ENCODE peak calls at places on chromosomes 3 and 15, in seven cellular contexts. E is H7, C is upper lobe of right lung, U is body of pancreas, I is NT2/D1, S is lung, M is astrocyte. J is an unnamed sample.

GRCh38 chr3:15496341-15496664 is 25.2 kb downstream of the COLQ start:
- DNase-seq in S (no peak), E (no peak), C (no peak), U (no peak), M (no peak), I (no peak), J (no peak)

GRCh38 chr15:99477745-99478525 is 87.8 kb upstream of the MEF2A start:
- DNase-seq in E (no peak), S (no peak), I (no peak), M (no peak), U (no peak), C (no peak), J (no peak)

GRCh38 chr15:70096215-70096974 is 1.3 kb downstream of the TLE3 start:
- DNase-seq in C (peak), E (peak), I (no peak), U (peak), S (peak), M (no peak), J (peak)

GRCh38 chr3:50550079-50550736 is 17.3 kb downstream of the C3orf18 start:
- DNase-seq in S (peak), E (peak), M (no peak), I (no peak), C (peak), U (peak), J (peak)

GRCh38 chr3:150062492-150062891 is 91.8 kb upstream of the PFN2 start:
- DNase-seq in E (no peak), I (no peak), U (no peak), S (no peak), C (no peak), M (peak), J (peak)

GRCh38 chr3:152061296-152061695 is 187.9 kb downstream of the SUCNR1 start:
- DNase-seq in M (no peak), S (no peak), I (no peak), C (no peak), E (no peak), U (no peak), J (no peak)

GRCh38 chr3:190155752-190156151 is 35.1 kb upstream of the P3H2 start:
- DNase-seq in I (no peak), M (peak), U (no peak), E (no peak), C (no peak), S (no peak), J (no peak)

GRCh38 chr3:14524311-14524711 is 15.8 kb downstream of the GRIP2 start:
- DNase-seq in I (no peak), C (peak), U (peak), M (no peak), E (no peak), S (no peak), J (no peak)

GRCh38 chr15:98805434-98806274 is 157.3 kb downstream of the IGF1R start:
- DNase-seq in C (no peak), M (no peak), I (no peak), S (no peak), U (peak), E (peak), J (no peak)

GRCh38 chr3:52216585-52217408 is 8.6 kb downstream of the TLR9 start:
- DNase-seq in C (peak), U (peak), S (peak), M (peak), E (peak), I (no peak), J (peak)

GRCh38 chr15:52552303-52552702 is 16.5 kb downstream of the ARPP19 start:
- DNase-seq in U (no peak), E (no peak), C (no peak), M (no peak), S (no peak), I (no peak), J (no peak)

GRCh38 chr3:165778891-165779290 is 58.3 kb downstream of the BCHE start:
- DNase-seq in S (no peak), C (no peak), E (no peak), I (no peak), U (no peak), M (no peak), J (no peak)

GRCh38 chr3:185813691-185814215 is 11.1 kb downstream of the IGF2BP2 start:
- DNase-seq in M (peak), I (no peak), S (no peak), U (no peak), E (peak), C (no peak), J (peak)

GRCh38 chr3:83523470-83524073 is 1435.2 kb upstream of the CADM2 start:
- DNase-seq in U (peak), M (peak), C (no peak), I (peak), S (no peak), E (peak), J (peak)

GRCh38 chr15:60358935-60359672 is 38.7 kb downstream of the ANXA2 start:
- DNase-seq in E (no peak), C (no peak), U (no peak), I (no peak), S (no peak), M (peak), J (peak)

GRCh38 chr3:11634081-11634635 is 9.6 kb downstream of the VGLL4 start:
- DNase-seq in U (no peak), M (no peak), E (no peak), C (no peak), S (no peak), I (no peak), J (no peak)

GRCh38 chr3:62587579-62588031 is 214.3 kb upstream of the FEZF2 start:
- DNase-seq in C (no peak), I (no peak), E (no peak), M (peak), U (no peak), S (no peak), J (peak)

GRCh38 chr3:52280046-52280445 is 1.6 kb upstream of the WDR82 start:
- DNase-seq in C (no peak), I (no peak), S (no peak), U (no peak), M (peak), E (no peak), J (no peak)

GRCh38 chr3:3615533-3615932 is 183.7 kb upstream of the LRRN1 start:
- DNase-seq in U (no peak), M (peak), E (no peak), C (no peak), S (no peak), I (no peak), J (no peak)

GRCh38 chr15:58632789-58633188 is 116.7 kb downstream of the ADAM10 start:
- DNase-seq in S (no peak), U (no peak), M (peak), E (no peak), I (no peak), C (no peak), J (no peak)

GRCh38 chr3:165742351-165742750 is 94.9 kb downstream of the BCHE start:
- DNase-seq in M (no peak), C (no peak), S (no peak), I (no peak), U (no peak), E (no peak), J (no peak)

GRCh38 chr3:197942956-197943556 is 6.9 kb upstream of the RPL35A start:
- DNase-seq in E (peak), C (no peak), M (peak), U (no peak), S (no peak), I (no peak), J (peak)

GRCh38 chr3:14266361-14266760 is 87.7 kb downstream of the LSM3 start:
- DNase-seq in E (no peak), M (peak), I (no peak), C (no peak), U (no peak), S (no peak), J (peak)

GRCh38 chr15:25416693-25417092 is 22.1 kb downstream of the UBE3A start:
- DNase-seq in S (no peak), U (no peak), I (no peak), M (no peak), C (no peak), E (no peak), J (no peak)

GRCh38 chr3:132593950-132594328 is 3.1 kb upstream of the ACKR4 start:
- DNase-seq in I (no peak), U (no peak), E (no peak), S (no peak), C (no peak), M (peak), J (peak)
- H3K4me3 ChIP-seq in I (no peak), U (no peak), E (no peak), S (no peak), C (no peak), M (no peak), J (no peak)

DNA sequence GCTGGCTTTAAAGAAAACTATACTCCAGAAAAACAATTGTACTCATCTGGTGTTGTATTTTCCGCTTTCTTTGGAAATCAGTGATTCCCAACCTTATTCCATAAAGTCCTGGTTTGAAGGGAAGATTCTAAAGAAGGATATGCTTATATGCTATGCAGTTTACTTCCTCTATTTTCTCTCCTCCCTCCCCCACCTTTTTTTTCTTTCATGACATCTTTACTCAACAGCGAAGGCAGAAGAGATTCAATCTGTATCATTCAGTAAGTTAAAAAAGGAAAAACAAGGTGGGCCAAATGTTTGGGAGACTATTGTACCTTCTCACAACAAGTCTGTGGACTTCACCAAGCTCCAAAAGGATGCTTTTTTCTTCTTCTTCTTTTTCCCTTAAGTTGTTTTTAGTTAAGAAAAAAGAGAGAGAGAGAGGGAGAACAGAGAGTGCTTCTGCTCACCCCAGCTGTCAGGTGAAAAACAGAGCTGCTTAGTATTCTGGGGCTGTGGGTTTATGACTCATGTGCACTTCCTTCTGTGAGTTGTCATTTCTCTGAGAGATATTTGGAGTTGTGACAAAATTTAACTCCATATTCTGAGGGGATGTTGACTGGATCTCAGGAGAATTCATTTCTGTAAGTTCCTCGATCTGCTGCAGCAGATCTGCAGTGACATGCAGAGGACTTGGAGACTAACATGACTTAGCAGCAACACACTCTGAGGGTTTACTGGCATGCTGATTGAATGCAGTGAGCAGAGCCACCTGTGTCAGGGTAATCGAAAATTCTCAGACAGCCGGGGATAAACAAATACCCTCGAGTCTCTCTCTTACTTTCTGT is 70.7 kb downstream of the SSR3 start:
- DNase-seq in C (no peak), E (no peak), M (peak), S (no peak), I (no peak), U (no peak), J (peak)
- H3K4me3 ChIP-seq in C (no peak), E (no peak), M (peak), S (no peak), I (no peak), U (no peak), J (no peak)

GRCh38 chr3:117700573-117701360 is 991.2 kb downstream of the TUSC7 start:
- DNase-seq in M (no peak), C (no peak), I (no peak), E (no peak), S (no peak), U (no peak), J (no peak)
- H3K4me3 ChIP-seq in M (no peak), C (no peak), I (no peak), E (no peak), S (no peak), U (no peak), J (no peak)

DNA sequence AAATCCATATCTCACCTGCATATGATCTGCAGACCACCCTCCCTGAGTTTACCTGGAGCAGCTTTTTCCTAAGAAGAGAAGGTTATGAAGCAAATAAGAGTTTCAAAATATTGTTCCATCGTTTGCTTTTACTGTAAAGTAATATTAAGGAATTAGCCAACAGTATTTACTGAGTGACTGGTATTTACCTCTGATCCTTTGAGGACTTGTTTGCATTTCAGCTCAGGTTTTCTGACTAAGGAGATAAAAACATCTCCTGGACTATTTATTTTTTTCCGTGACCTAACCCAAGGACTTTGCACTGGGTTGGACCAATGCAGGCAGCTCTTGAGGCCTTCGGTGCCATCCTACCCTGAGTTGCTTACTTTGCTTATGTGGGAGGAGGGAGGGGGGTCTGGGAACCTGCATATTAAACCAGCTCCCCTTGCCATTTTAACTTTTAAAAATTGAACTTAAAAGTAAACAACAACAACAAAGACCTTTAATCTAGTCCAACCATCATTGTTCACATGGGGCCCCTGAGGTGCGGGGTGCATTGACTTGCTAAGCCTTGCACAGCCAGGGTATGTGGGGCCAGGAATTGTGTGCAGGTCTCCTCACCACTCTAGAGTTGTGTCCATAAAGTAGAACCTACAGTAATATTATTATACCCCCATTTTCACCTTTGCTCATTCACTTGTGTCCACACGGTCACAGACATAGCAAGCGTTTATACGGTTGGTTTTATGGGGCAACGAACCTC is 39.3 kb downstream of the TRAK1 start:
- DNase-seq in C (no peak), E (no peak), S (no peak), M (no peak), U (peak), I (no peak), J (no peak)
- H3K4me3 ChIP-seq in C (no peak), E (no peak), S (no peak), M (no peak), U (no peak), I (no peak), J (no peak)

DNA sequence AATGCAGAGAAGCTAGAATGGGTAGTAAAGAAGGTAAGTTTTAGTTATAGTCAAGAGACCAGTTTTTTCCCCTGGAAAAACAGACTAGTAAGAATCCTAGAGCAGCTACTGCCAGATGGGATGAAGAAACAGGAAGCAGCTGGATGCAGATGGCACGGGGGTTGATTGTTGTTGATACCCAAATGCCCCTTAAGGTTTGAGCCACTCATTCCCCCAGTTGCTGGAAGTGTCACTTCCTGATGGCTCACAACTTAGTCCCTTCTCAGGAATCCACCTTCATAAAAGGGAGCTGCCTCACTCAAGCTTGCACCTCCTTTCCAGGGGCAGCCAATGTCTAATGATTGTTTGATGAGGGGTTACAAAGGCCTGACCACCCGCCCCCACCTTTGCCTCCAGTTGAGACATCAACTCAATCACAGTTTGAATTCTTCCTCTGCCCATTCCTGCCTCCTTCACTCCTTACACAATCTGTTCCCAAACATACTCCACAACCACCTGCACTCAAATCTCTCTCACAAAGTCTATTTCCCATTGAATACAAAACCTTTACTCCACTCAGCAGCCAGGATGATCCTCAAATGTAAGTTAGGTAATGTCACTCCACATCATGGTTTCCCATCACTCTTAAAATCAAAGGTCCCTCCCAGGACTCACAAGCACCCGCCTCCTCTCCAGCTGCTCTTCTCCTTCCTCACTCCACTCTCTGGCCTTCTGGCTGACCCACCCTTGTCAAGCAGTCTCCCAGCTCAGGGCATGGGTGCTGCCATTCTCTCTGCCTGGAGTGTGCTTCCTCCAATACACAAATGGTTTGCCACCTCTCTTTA is 450.1 kb upstream of the THBS1 start:
- DNase-seq in I (no peak), U (no peak), C (no peak), S (no peak), E (no peak), M (no peak), J (no peak)
- H3K4me3 ChIP-seq in I (no peak), U (no peak), C (no peak), S (no peak), E (no peak), M (no peak), J (no peak)